ENCODE peak calls at places on chromosomes 6 and 20, in eight cellular contexts. One of them, this sample, is unnamed.

GRCh38 chr6:109466212-109466923 is 10.8 kb upstream of the MICAL1 start:
- DNase-seq in activated CD4-positive, alpha-beta T cell treated with anti-CD3 and anti-CD28 coated beads for 1 hour: no peak
- DNase-seq in heart left ventricle: no peak
- DNase-seq in T-helper 9 cell: no peak
- DNase-seq in RWPE2: no peak
- DNase-seq in occipital lobe: no peak
- DNase-seq in NCI-H1092 treated with DMSO at 0.1 percent for 48 hours: no peak
- DNase-seq in thoracic aorta: no peak
- DNase-seq in this sample: no peak

GRCh38 chr6:53020005-53020744 is 25.1 kb upstream of the GSTA4 start:
- DNase-seq in activated CD4-positive, alpha-beta T cell treated with anti-CD3 and anti-CD28 coated beads for 1 hour: no peak
- DNase-seq in heart left ventricle: no peak
- DNase-seq in T-helper 9 cell: no peak
- DNase-seq in RWPE2: no peak
- DNase-seq in occipital lobe: no peak
- DNase-seq in NCI-H1092 treated with DMSO at 0.1 percent for 48 hours: no peak
- DNase-seq in thoracic aorta: no peak
- DNase-seq in this sample: no peak

GRCh38 chr6:127606131-127606562 is 29.2 kb downstream of the C6orf58 start:
- DNase-seq in activated CD4-positive, alpha-beta T cell treated with anti-CD3 and anti-CD28 coated beads for 1 hour: no peak
- DNase-seq in heart left ventricle: no peak
- DNase-seq in T-helper 9 cell: no peak
- DNase-seq in RWPE2: no peak
- DNase-seq in occipital lobe: no peak
- DNase-seq in NCI-H1092 treated with DMSO at 0.1 percent for 48 hours: peak
- DNase-seq in thoracic aorta: no peak
- DNase-seq in this sample: no peak

GRCh38 chr20:24109537-24109936 is 121.0 kb upstream of the GGTLC1 start:
- DNase-seq in activated CD4-positive, alpha-beta T cell treated with anti-CD3 and anti-CD28 coated beads for 1 hour: no peak
- DNase-seq in heart left ventricle: no peak
- DNase-seq in T-helper 9 cell: no peak
- DNase-seq in RWPE2: no peak
- DNase-seq in occipital lobe: no peak
- DNase-seq in NCI-H1092 treated with DMSO at 0.1 percent for 48 hours: no peak
- DNase-seq in thoracic aorta: no peak
- DNase-seq in this sample: no peak

GRCh38 chr6:71332012-71332411 is 43.4 kb downstream of the OGFRL1 start:
- DNase-seq in activated CD4-positive, alpha-beta T cell treated with anti-CD3 and anti-CD28 coated beads for 1 hour: no peak
- DNase-seq in heart left ventricle: no peak
- DNase-seq in T-helper 9 cell: no peak
- DNase-seq in RWPE2: no peak
- DNase-seq in occipital lobe: no peak
- DNase-seq in NCI-H1092 treated with DMSO at 0.1 percent for 48 hours: no peak
- DNase-seq in thoracic aorta: no peak
- DNase-seq in this sample: no peak

GRCh38 chr6:133114973-133115372 is 126.2 kb upstream of the EYA4 start:
- DNase-seq in activated CD4-positive, alpha-beta T cell treated with anti-CD3 and anti-CD28 coated beads for 1 hour: no peak
- DNase-seq in heart left ventricle: no peak
- DNase-seq in T-helper 9 cell: no peak
- DNase-seq in RWPE2: no peak
- DNase-seq in occipital lobe: no peak
- DNase-seq in NCI-H1092 treated with DMSO at 0.1 percent for 48 hours: no peak
- DNase-seq in thoracic aorta: no peak
- DNase-seq in this sample: no peak

GRCh38 chr20:14523090-14523489 is 185.7 kb upstream of the FLRT3 start:
- DNase-seq in activated CD4-positive, alpha-beta T cell treated with anti-CD3 and anti-CD28 coated beads for 1 hour: no peak
- DNase-seq in heart left ventricle: no peak
- DNase-seq in T-helper 9 cell: no peak
- DNase-seq in RWPE2: no peak
- DNase-seq in occipital lobe: no peak
- DNase-seq in NCI-H1092 treated with DMSO at 0.1 percent for 48 hours: no peak
- DNase-seq in thoracic aorta: no peak
- DNase-seq in this sample: no peak

GRCh38 chr20:33673411-33674293 is 576 bp downstream of the NECAB3 start:
- DNase-seq in activated CD4-positive, alpha-beta T cell treated with anti-CD3 and anti-CD28 coated beads for 1 hour: no peak
- DNase-seq in heart left ventricle: no peak
- DNase-seq in T-helper 9 cell: no peak
- DNase-seq in RWPE2: peak
- DNase-seq in occipital lobe: no peak
- DNase-seq in NCI-H1092 treated with DMSO at 0.1 percent for 48 hours: peak
- DNase-seq in thoracic aorta: no peak
- DNase-seq in this sample: no peak

GRCh38 chr20:9339708-9340107 is 174.7 kb upstream of the LAMP5 start:
- DNase-seq in activated CD4-positive, alpha-beta T cell treated with anti-CD3 and anti-CD28 coated beads for 1 hour: no peak
- DNase-seq in heart left ventricle: no peak
- DNase-seq in T-helper 9 cell: no peak
- DNase-seq in RWPE2: no peak
- DNase-seq in occipital lobe: no peak
- DNase-seq in NCI-H1092 treated with DMSO at 0.1 percent for 48 hours: no peak
- DNase-seq in thoracic aorta: no peak
- DNase-seq in this sample: no peak

GRCh38 chr20:2387180-2387577 is 6.5 kb downstream of the TGM6 start:
- DNase-seq in activated CD4-positive, alpha-beta T cell treated with anti-CD3 and anti-CD28 coated beads for 1 hour: no peak
- DNase-seq in heart left ventricle: no peak
- DNase-seq in T-helper 9 cell: peak
- DNase-seq in RWPE2: no peak
- DNase-seq in occipital lobe: no peak
- DNase-seq in NCI-H1092 treated with DMSO at 0.1 percent for 48 hours: no peak
- DNase-seq in thoracic aorta: no peak
- DNase-seq in this sample: no peak

GRCh38 chr6:98957440-98957839 is 9.7 kb upstream of the FBXL4 start:
- DNase-seq in activated CD4-positive, alpha-beta T cell treated with anti-CD3 and anti-CD28 coated beads for 1 hour: no peak
- DNase-seq in heart left ventricle: no peak
- DNase-seq in T-helper 9 cell: no peak
- DNase-seq in RWPE2: no peak
- DNase-seq in occipital lobe: no peak
- DNase-seq in NCI-H1092 treated with DMSO at 0.1 percent for 48 hours: no peak
- DNase-seq in thoracic aorta: no peak
- DNase-seq in this sample: no peak

GRCh38 chr20:10965936-10966470 is 292.2 kb upstream of the JAG1 start:
- DNase-seq in activated CD4-positive, alpha-beta T cell treated with anti-CD3 and anti-CD28 coated beads for 1 hour: no peak
- DNase-seq in heart left ventricle: no peak
- DNase-seq in T-helper 9 cell: no peak
- DNase-seq in RWPE2: no peak
- DNase-seq in occipital lobe: no peak
- DNase-seq in NCI-H1092 treated with DMSO at 0.1 percent for 48 hours: no peak
- DNase-seq in thoracic aorta: no peak
- DNase-seq in this sample: no peak

GRCh38 chr20:19628570-19629134 is 129.4 kb upstream of the RIN2 start:
- DNase-seq in activated CD4-positive, alpha-beta T cell treated with anti-CD3 and anti-CD28 coated beads for 1 hour: no peak
- DNase-seq in heart left ventricle: no peak
- DNase-seq in T-helper 9 cell: peak
- DNase-seq in RWPE2: no peak
- DNase-seq in occipital lobe: no peak
- DNase-seq in NCI-H1092 treated with DMSO at 0.1 percent for 48 hours: peak
- DNase-seq in thoracic aorta: no peak
- DNase-seq in this sample: no peak

GRCh38 chr6:63502165-63502564 is 70.1 kb upstream of the LOC128125822 start:
- DNase-seq in activated CD4-positive, alpha-beta T cell treated with anti-CD3 and anti-CD28 coated beads for 1 hour: no peak
- DNase-seq in heart left ventricle: no peak
- DNase-seq in T-helper 9 cell: no peak
- DNase-seq in RWPE2: no peak
- DNase-seq in occipital lobe: no peak
- DNase-seq in NCI-H1092 treated with DMSO at 0.1 percent for 48 hours: no peak
- DNase-seq in thoracic aorta: no peak
- DNase-seq in this sample: no peak

GRCh38 chr20:42678895-42679294 is 510.8 kb downstream of the PTPRT start:
- DNase-seq in activated CD4-positive, alpha-beta T cell treated with anti-CD3 and anti-CD28 coated beads for 1 hour: no peak
- DNase-seq in heart left ventricle: no peak
- DNase-seq in T-helper 9 cell: no peak
- DNase-seq in RWPE2: no peak
- DNase-seq in occipital lobe: no peak
- DNase-seq in NCI-H1092 treated with DMSO at 0.1 percent for 48 hours: no peak
- DNase-seq in thoracic aorta: no peak
- DNase-seq in this sample: no peak

GRCh38 chr20:11686900-11687543 is 230.7 kb upstream of the BTBD3 start:
- DNase-seq in activated CD4-positive, alpha-beta T cell treated with anti-CD3 and anti-CD28 coated beads for 1 hour: no peak
- DNase-seq in heart left ventricle: peak
- DNase-seq in T-helper 9 cell: no peak
- DNase-seq in RWPE2: peak
- DNase-seq in occipital lobe: peak
- DNase-seq in NCI-H1092 treated with DMSO at 0.1 percent for 48 hours: peak
- DNase-seq in thoracic aorta: no peak
- DNase-seq in this sample: peak

GRCh38 chr6:30730611-30731435 is 10.7 kb downstream of the TUBB start:
- DNase-seq in activated CD4-positive, alpha-beta T cell treated with anti-CD3 and anti-CD28 coated beads for 1 hour: peak
- DNase-seq in heart left ventricle: peak
- DNase-seq in T-helper 9 cell: peak
- DNase-seq in RWPE2: peak
- DNase-seq in occipital lobe: peak
- DNase-seq in NCI-H1092 treated with DMSO at 0.1 percent for 48 hours: peak
- DNase-seq in thoracic aorta: no peak
- DNase-seq in this sample: peak

GRCh38 chr6:112086744-112087135 is 542 bp downstream of the TUBE1 start:
- DNase-seq in activated CD4-positive, alpha-beta T cell treated with anti-CD3 and anti-CD28 coated beads for 1 hour: no peak
- DNase-seq in heart left ventricle: no peak
- DNase-seq in T-helper 9 cell: no peak
- DNase-seq in RWPE2: no peak
- DNase-seq in occipital lobe: no peak
- DNase-seq in NCI-H1092 treated with DMSO at 0.1 percent for 48 hours: peak
- DNase-seq in thoracic aorta: no peak
- DNase-seq in this sample: no peak

GRCh38 chr20:59634435-59635005 is 30.2 kb downstream of the PHACTR3 start:
- DNase-seq in activated CD4-positive, alpha-beta T cell treated with anti-CD3 and anti-CD28 coated beads for 1 hour: no peak
- DNase-seq in heart left ventricle: no peak
- DNase-seq in T-helper 9 cell: no peak
- DNase-seq in RWPE2: peak
- DNase-seq in occipital lobe: no peak
- DNase-seq in NCI-H1092 treated with DMSO at 0.1 percent for 48 hours: no peak
- DNase-seq in thoracic aorta: no peak
- DNase-seq in this sample: no peak

GRCh38 chr6:52566853-52567279 is 10.0 kb downstream of the TRAM2 start:
- DNase-seq in activated CD4-positive, alpha-beta T cell treated with anti-CD3 and anti-CD28 coated beads for 1 hour: no peak
- DNase-seq in heart left ventricle: no peak
- DNase-seq in T-helper 9 cell: no peak
- DNase-seq in RWPE2: peak
- DNase-seq in occipital lobe: no peak
- DNase-seq in NCI-H1092 treated with DMSO at 0.1 percent for 48 hours: no peak
- DNase-seq in thoracic aorta: no peak
- DNase-seq in this sample: no peak

GRCh38 chr20:49909499-49910339 is 5.6 kb downstream of the SPATA2 start:
- DNase-seq in activated CD4-positive, alpha-beta T cell treated with anti-CD3 and anti-CD28 coated beads for 1 hour: no peak
- DNase-seq in heart left ventricle: no peak
- DNase-seq in T-helper 9 cell: no peak
- DNase-seq in RWPE2: no peak
- DNase-seq in occipital lobe: peak
- DNase-seq in NCI-H1092 treated with DMSO at 0.1 percent for 48 hours: no peak
- DNase-seq in thoracic aorta: no peak
- DNase-seq in this sample: peak

GRCh38 chr20:63831696-63832686 is 927 bp upstream of the ZBTB46 start:
- DNase-seq in activated CD4-positive, alpha-beta T cell treated with anti-CD3 and anti-CD28 coated beads for 1 hour: no peak
- DNase-seq in heart left ventricle: peak
- DNase-seq in T-helper 9 cell: no peak
- DNase-seq in RWPE2: peak
- DNase-seq in occipital lobe: no peak
- DNase-seq in NCI-H1092 treated with DMSO at 0.1 percent for 48 hours: no peak
- DNase-seq in thoracic aorta: no peak
- DNase-seq in this sample: peak

GRCh38 chr6:111494951-111495350 is 11.9 kb upstream of the REV3L start:
- DNase-seq in activated CD4-positive, alpha-beta T cell treated with anti-CD3 and anti-CD28 coated beads for 1 hour: no peak
- DNase-seq in heart left ventricle: no peak
- DNase-seq in T-helper 9 cell: no peak
- DNase-seq in RWPE2: no peak
- DNase-seq in occipital lobe: no peak
- DNase-seq in NCI-H1092 treated with DMSO at 0.1 percent for 48 hours: no peak
- DNase-seq in thoracic aorta: no peak
- DNase-seq in this sample: no peak

GRCh38 chr6:137095651-137096238 is 51.0 kb upstream of the IL20RA start:
- DNase-seq in activated CD4-positive, alpha-beta T cell treated with anti-CD3 and anti-CD28 coated beads for 1 hour: no peak
- DNase-seq in heart left ventricle: no peak
- DNase-seq in T-helper 9 cell: no peak
- DNase-seq in RWPE2: no peak
- DNase-seq in occipital lobe: no peak
- DNase-seq in NCI-H1092 treated with DMSO at 0.1 percent for 48 hours: no peak
- DNase-seq in thoracic aorta: no peak
- DNase-seq in this sample: no peak

GRCh38 chr6:28658475-28659249 is 133.0 kb downstream of the GPX5 start:
- DNase-seq in activated CD4-positive, alpha-beta T cell treated with anti-CD3 and anti-CD28 coated beads for 1 hour: no peak
- DNase-seq in heart left ventricle: no peak
- DNase-seq in T-helper 9 cell: no peak
- DNase-seq in RWPE2: no peak
- DNase-seq in occipital lobe: no peak
- DNase-seq in NCI-H1092 treated with DMSO at 0.1 percent for 48 hours: no peak
- DNase-seq in thoracic aorta: no peak
- DNase-seq in this sample: no peak

GRCh38 chr6:52595000-52595795 is 18.3 kb upstream of the TRAM2 start:
- DNase-seq in activated CD4-positive, alpha-beta T cell treated with anti-CD3 and anti-CD28 coated beads for 1 hour: no peak
- DNase-seq in heart left ventricle: peak
- DNase-seq in T-helper 9 cell: no peak
- DNase-seq in RWPE2: no peak
- DNase-seq in occipital lobe: peak
- DNase-seq in NCI-H1092 treated with DMSO at 0.1 percent for 48 hours: peak
- DNase-seq in thoracic aorta: no peak
- DNase-seq in this sample: no peak

GRCh38 chr6:34955447-34955846 is 66.4 kb downstream of the ANKS1A start:
- DNase-seq in activated CD4-positive, alpha-beta T cell treated with anti-CD3 and anti-CD28 coated beads for 1 hour: no peak
- DNase-seq in heart left ventricle: no peak
- DNase-seq in T-helper 9 cell: no peak
- DNase-seq in RWPE2: no peak
- DNase-seq in occipital lobe: no peak
- DNase-seq in NCI-H1092 treated with DMSO at 0.1 percent for 48 hours: no peak
- DNase-seq in thoracic aorta: no peak
- DNase-seq in this sample: no peak

GRCh38 chr6:36759177-36759757 is 61.6 kb downstream of the RAB44 start:
- DNase-seq in activated CD4-positive, alpha-beta T cell treated with anti-CD3 and anti-CD28 coated beads for 1 hour: peak
- DNase-seq in heart left ventricle: peak
- DNase-seq in T-helper 9 cell: peak
- DNase-seq in RWPE2: no peak
- DNase-seq in occipital lobe: peak
- DNase-seq in NCI-H1092 treated with DMSO at 0.1 percent for 48 hours: peak
- DNase-seq in thoracic aorta: peak
- DNase-seq in this sample: peak

GRCh38 chr6:40817369-40817768 is 221.7 kb downstream of the UNC5CL start:
- DNase-seq in activated CD4-positive, alpha-beta T cell treated with anti-CD3 and anti-CD28 coated beads for 1 hour: no peak
- DNase-seq in heart left ventricle: no peak
- DNase-seq in T-helper 9 cell: no peak
- DNase-seq in RWPE2: no peak
- DNase-seq in occipital lobe: no peak
- DNase-seq in NCI-H1092 treated with DMSO at 0.1 percent for 48 hours: no peak
- DNase-seq in thoracic aorta: no peak
- DNase-seq in this sample: no peak

GRCh38 chr6:41801380-41801779 is 13.9 kb downstream of the TOMM6 start:
- DNase-seq in activated CD4-positive, alpha-beta T cell treated with anti-CD3 and anti-CD28 coated beads for 1 hour: no peak
- DNase-seq in heart left ventricle: no peak
- DNase-seq in T-helper 9 cell: no peak
- DNase-seq in RWPE2: no peak
- DNase-seq in occipital lobe: no peak
- DNase-seq in NCI-H1092 treated with DMSO at 0.1 percent for 48 hours: no peak
- DNase-seq in thoracic aorta: no peak
- DNase-seq in this sample: no peak

GRCh38 chr20:63064310-63064709 is 57.5 kb upstream of the BHLHE23 start:
- DNase-seq in activated CD4-positive, alpha-beta T cell treated with anti-CD3 and anti-CD28 coated beads for 1 hour: no peak
- DNase-seq in heart left ventricle: peak
- DNase-seq in T-helper 9 cell: no peak
- DNase-seq in RWPE2: peak
- DNase-seq in occipital lobe: no peak
- DNase-seq in NCI-H1092 treated with DMSO at 0.1 percent for 48 hours: no peak
- DNase-seq in thoracic aorta: no peak
- DNase-seq in this sample: peak

GRCh38 chr20:60192351-60192750 is 234.1 kb downstream of the CDH26 start:
- DNase-seq in activated CD4-positive, alpha-beta T cell treated with anti-CD3 and anti-CD28 coated beads for 1 hour: no peak
- DNase-seq in heart left ventricle: no peak
- DNase-seq in T-helper 9 cell: no peak
- DNase-seq in RWPE2: no peak
- DNase-seq in occipital lobe: no peak
- DNase-seq in NCI-H1092 treated with DMSO at 0.1 percent for 48 hours: no peak
- DNase-seq in thoracic aorta: no peak
- DNase-seq in this sample: no peak

GRCh38 chr6:89197141-89197540 is 20.0 kb downstream of the GABRR1 start:
- DNase-seq in activated CD4-positive, alpha-beta T cell treated with anti-CD3 and anti-CD28 coated beads for 1 hour: no peak
- DNase-seq in heart left ventricle: no peak
- DNase-seq in T-helper 9 cell: no peak
- DNase-seq in RWPE2: no peak
- DNase-seq in occipital lobe: no peak
- DNase-seq in NCI-H1092 treated with DMSO at 0.1 percent for 48 hours: no peak
- DNase-seq in thoracic aorta: no peak
- DNase-seq in this sample: no peak

GRCh38 chr6:134908906-134909516 is 40.9 kb downstream of the ALDH8A1 start:
- DNase-seq in activated CD4-positive, alpha-beta T cell treated with anti-CD3 and anti-CD28 coated beads for 1 hour: no peak
- DNase-seq in heart left ventricle: peak
- DNase-seq in T-helper 9 cell: no peak
- DNase-seq in RWPE2: peak
- DNase-seq in occipital lobe: peak
- DNase-seq in NCI-H1092 treated with DMSO at 0.1 percent for 48 hours: no peak
- DNase-seq in thoracic aorta: peak
- DNase-seq in this sample: no peak

This sample was measured in upper lobe of right lung.